ENCODE peak calls at places on chromosomes 16 and 17, in nine cellular contexts. One of them, this sample, is unnamed.

GRCh38 chr17:79930786-79931516 is 91.7 kb upstream of the CBX4 start:
- DNase-seq in IMR-90: no peak
- DNase-seq in activated CD8-positive, alpha-beta T cell treated with anti-CD3 and anti-CD28 coated beads for 36 hours: no peak
- DNase-seq in heart right ventricle: no peak
- DNase-seq in Calu3: no peak
- DNase-seq in tibial artery: no peak
- DNase-seq in CD4-positive, alpha-beta T cell: no peak
- DNase-seq in MCF 10A: no peak
- DNase-seq in progenitor cell of endocrine pancreas: no peak
- DNase-seq in this sample: no peak

GRCh38 chr16:84228321-84228838 is 11.4 kb downstream of the KCNG4 start:
- DNase-seq in IMR-90: peak
- DNase-seq in activated CD8-positive, alpha-beta T cell treated with anti-CD3 and anti-CD28 coated beads for 36 hours: no peak
- DNase-seq in heart right ventricle: peak
- DNase-seq in Calu3: peak
- DNase-seq in tibial artery: peak
- DNase-seq in CD4-positive, alpha-beta T cell: no peak
- DNase-seq in MCF 10A: peak
- DNase-seq in progenitor cell of endocrine pancreas: no peak
- DNase-seq in this sample: no peak

GRCh38 chr16:27483083-27483437 is 66.7 kb downstream of the GTF3C1 start:
- DNase-seq in IMR-90: no peak
- DNase-seq in activated CD8-positive, alpha-beta T cell treated with anti-CD3 and anti-CD28 coated beads for 36 hours: no peak
- DNase-seq in heart right ventricle: no peak
- DNase-seq in Calu3: no peak
- DNase-seq in tibial artery: no peak
- DNase-seq in CD4-positive, alpha-beta T cell: no peak
- DNase-seq in MCF 10A: no peak
- DNase-seq in progenitor cell of endocrine pancreas: no peak
- DNase-seq in this sample: no peak

GRCh38 chr17:61285483-61286320 is 113.9 kb upstream of the TBX2 start:
- DNase-seq in IMR-90: peak
- DNase-seq in activated CD8-positive, alpha-beta T cell treated with anti-CD3 and anti-CD28 coated beads for 36 hours: peak
- DNase-seq in heart right ventricle: peak
- DNase-seq in Calu3: no peak
- DNase-seq in tibial artery: no peak
- DNase-seq in CD4-positive, alpha-beta T cell: no peak
- DNase-seq in MCF 10A: peak
- DNase-seq in progenitor cell of endocrine pancreas: no peak
- DNase-seq in this sample: no peak

GRCh38 chr16:84144301-84144858 is 597 bp downstream of the HSDL1 start:
- DNase-seq in IMR-90: peak
- DNase-seq in activated CD8-positive, alpha-beta T cell treated with anti-CD3 and anti-CD28 coated beads for 36 hours: peak
- DNase-seq in heart right ventricle: peak
- DNase-seq in Calu3: peak
- DNase-seq in tibial artery: no peak
- DNase-seq in CD4-positive, alpha-beta T cell: peak
- DNase-seq in MCF 10A: peak
- DNase-seq in progenitor cell of endocrine pancreas: peak
- DNase-seq in this sample: peak

GRCh38 chr16:30923554-30924085 is at the start of gene FBXL19:
- DNase-seq in IMR-90: no peak
- DNase-seq in activated CD8-positive, alpha-beta T cell treated with anti-CD3 and anti-CD28 coated beads for 36 hours: peak
- DNase-seq in heart right ventricle: peak
- DNase-seq in Calu3: no peak
- DNase-seq in tibial artery: peak
- DNase-seq in CD4-positive, alpha-beta T cell: no peak
- DNase-seq in MCF 10A: no peak
- DNase-seq in progenitor cell of endocrine pancreas: peak
- DNase-seq in this sample: peak

GRCh38 chr17:1976683-1977064 is 48.5 kb downstream of the RTN4RL1 start:
- DNase-seq in IMR-90: no peak
- DNase-seq in activated CD8-positive, alpha-beta T cell treated with anti-CD3 and anti-CD28 coated beads for 36 hours: no peak
- DNase-seq in heart right ventricle: no peak
- DNase-seq in Calu3: no peak
- DNase-seq in tibial artery: no peak
- DNase-seq in CD4-positive, alpha-beta T cell: no peak
- DNase-seq in MCF 10A: no peak
- DNase-seq in progenitor cell of endocrine pancreas: no peak
- DNase-seq in this sample: no peak

GRCh38 chr16:2808181-2808580 is 8.9 kb upstream of the PRSS21 start:
- DNase-seq in IMR-90: no peak
- DNase-seq in activated CD8-positive, alpha-beta T cell treated with anti-CD3 and anti-CD28 coated beads for 36 hours: no peak
- DNase-seq in heart right ventricle: no peak
- DNase-seq in Calu3: no peak
- DNase-seq in tibial artery: no peak
- DNase-seq in CD4-positive, alpha-beta T cell: no peak
- DNase-seq in MCF 10A: no peak
- DNase-seq in progenitor cell of endocrine pancreas: no peak
- DNase-seq in this sample: no peak

GRCh38 chr17:49498037-49498615 is 3.0 kb downstream of the NGFR start:
- DNase-seq in IMR-90: no peak
- DNase-seq in activated CD8-positive, alpha-beta T cell treated with anti-CD3 and anti-CD28 coated beads for 36 hours: no peak
- DNase-seq in heart right ventricle: no peak
- DNase-seq in Calu3: no peak
- DNase-seq in tibial artery: no peak
- DNase-seq in CD4-positive, alpha-beta T cell: no peak
- DNase-seq in MCF 10A: no peak
- DNase-seq in progenitor cell of endocrine pancreas: no peak
- DNase-seq in this sample: peak

GRCh38 chr17:82458885-82459424 is 414 bp downstream of the NARF start:
- DNase-seq in IMR-90: peak
- DNase-seq in activated CD8-positive, alpha-beta T cell treated with anti-CD3 and anti-CD28 coated beads for 36 hours: peak
- DNase-seq in heart right ventricle: peak
- DNase-seq in Calu3: no peak
- DNase-seq in tibial artery: no peak
- DNase-seq in CD4-positive, alpha-beta T cell: peak
- DNase-seq in MCF 10A: no peak
- DNase-seq in progenitor cell of endocrine pancreas: no peak
- DNase-seq in this sample: peak

GRCh38 chr17:72408122-72408382 is 287.2 kb downstream of the SOX9 start:
- DNase-seq in IMR-90: no peak
- DNase-seq in activated CD8-positive, alpha-beta T cell treated with anti-CD3 and anti-CD28 coated beads for 36 hours: no peak
- DNase-seq in heart right ventricle: no peak
- DNase-seq in Calu3: no peak
- DNase-seq in tibial artery: no peak
- DNase-seq in CD4-positive, alpha-beta T cell: no peak
- DNase-seq in MCF 10A: no peak
- DNase-seq in progenitor cell of endocrine pancreas: no peak
- DNase-seq in this sample: no peak

GRCh38 chr17:28405632-28406477 is at the start of gene SLC46A1:
- DNase-seq in IMR-90: no peak
- DNase-seq in activated CD8-positive, alpha-beta T cell treated with anti-CD3 and anti-CD28 coated beads for 36 hours: peak
- DNase-seq in heart right ventricle: peak
- DNase-seq in Calu3: peak
- DNase-seq in tibial artery: peak
- DNase-seq in CD4-positive, alpha-beta T cell: peak
- DNase-seq in MCF 10A: peak
- DNase-seq in progenitor cell of endocrine pancreas: peak
- DNase-seq in this sample: peak

GRCh38 chr16:49649013-49649785 is 206.7 kb downstream of the ZNF423 start:
- DNase-seq in IMR-90: no peak
- DNase-seq in activated CD8-positive, alpha-beta T cell treated with anti-CD3 and anti-CD28 coated beads for 36 hours: no peak
- DNase-seq in heart right ventricle: no peak
- DNase-seq in Calu3: no peak
- DNase-seq in tibial artery: no peak
- DNase-seq in CD4-positive, alpha-beta T cell: no peak
- DNase-seq in MCF 10A: peak
- DNase-seq in progenitor cell of endocrine pancreas: no peak
- DNase-seq in this sample: no peak

GRCh38 chr17:76995352-76996105 is 127.3 kb downstream of the MGAT5B start:
- DNase-seq in IMR-90: no peak
- DNase-seq in activated CD8-positive, alpha-beta T cell treated with anti-CD3 and anti-CD28 coated beads for 36 hours: no peak
- DNase-seq in heart right ventricle: no peak
- DNase-seq in Calu3: no peak
- DNase-seq in tibial artery: no peak
- DNase-seq in CD4-positive, alpha-beta T cell: no peak
- DNase-seq in MCF 10A: no peak
- DNase-seq in progenitor cell of endocrine pancreas: no peak
- DNase-seq in this sample: no peak

DNA sequence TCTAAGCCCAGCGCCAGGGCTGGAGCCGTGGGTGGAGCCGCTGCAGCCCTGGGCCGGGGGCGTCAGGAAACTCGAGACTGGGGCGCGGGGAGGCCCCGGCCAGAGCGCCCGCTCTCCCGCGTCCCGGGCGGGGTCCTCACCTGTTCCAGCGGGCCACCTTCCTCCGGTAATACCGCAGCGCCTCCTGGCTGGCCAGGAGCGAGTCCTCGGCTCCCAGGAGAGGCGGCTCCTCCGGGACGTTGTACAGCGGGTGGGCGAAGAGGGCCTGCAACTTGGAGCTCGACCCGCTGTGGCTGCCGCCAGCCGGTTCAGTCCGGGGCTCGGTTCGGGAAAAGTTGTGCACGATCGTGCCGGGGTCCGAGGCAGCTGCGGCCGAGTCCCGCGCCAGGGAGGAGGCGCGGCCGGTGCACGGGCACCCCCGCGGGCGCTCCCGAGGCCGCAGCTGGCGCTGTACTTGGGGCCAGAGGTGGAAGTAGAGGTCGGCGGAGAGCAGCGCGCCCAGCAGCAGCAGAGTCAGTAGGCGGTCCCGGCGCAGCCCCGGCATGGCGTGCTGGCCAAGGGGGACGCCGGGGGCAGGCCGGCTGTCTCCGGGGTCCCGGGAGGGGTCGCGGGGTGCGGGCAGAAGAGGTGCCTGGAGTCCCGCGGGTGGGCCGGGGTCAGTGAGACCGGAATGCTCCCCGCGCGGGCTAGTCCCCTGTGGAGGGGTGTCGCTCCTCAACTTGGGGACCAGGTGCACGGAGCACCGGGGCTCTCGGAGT is 865 bp downstream of the FAM20A start:
- DNase-seq in IMR-90: no peak
- DNase-seq in activated CD8-positive, alpha-beta T cell treated with anti-CD3 and anti-CD28 coated beads for 36 hours: peak
- DNase-seq in heart right ventricle: peak
- DNase-seq in Calu3: peak
- DNase-seq in tibial artery: no peak
- DNase-seq in CD4-positive, alpha-beta T cell: no peak
- DNase-seq in MCF 10A: no peak
- DNase-seq in progenitor cell of endocrine pancreas: peak
- DNase-seq in this sample: peak
- TF ChIP-seq CTCF in IMR-90: no peak
- TF ChIP-seq CTCF in activated CD8-positive, alpha-beta T cell treated with anti-CD3 and anti-CD28 coated beads for 36 hours: no peak
- TF ChIP-seq CTCF in heart right ventricle: peak
- TF ChIP-seq CTCF in Calu3: no peak
- TF ChIP-seq CTCF in tibial artery: no peak
- TF ChIP-seq CTCF in CD4-positive, alpha-beta T cell: no peak
- TF ChIP-seq CTCF in MCF 10A: no peak
- TF ChIP-seq CTCF in progenitor cell of endocrine pancreas: peak
- TF ChIP-seq CTCF in this sample: no peak

GRCh38 chr17:51778842-51779241 is 379.7 kb downstream of the CA10 start:
- DNase-seq in IMR-90: no peak
- DNase-seq in activated CD8-positive, alpha-beta T cell treated with anti-CD3 and anti-CD28 coated beads for 36 hours: no peak
- DNase-seq in heart right ventricle: no peak
- DNase-seq in Calu3: peak
- DNase-seq in tibial artery: no peak
- DNase-seq in CD4-positive, alpha-beta T cell: no peak
- DNase-seq in MCF 10A: no peak
- DNase-seq in progenitor cell of endocrine pancreas: no peak
- DNase-seq in this sample: no peak
- TF ChIP-seq CTCF in IMR-90: no peak
- TF ChIP-seq CTCF in activated CD8-positive, alpha-beta T cell treated with anti-CD3 and anti-CD28 coated beads for 36 hours: no peak
- TF ChIP-seq CTCF in heart right ventricle: no peak
- TF ChIP-seq CTCF in Calu3: no peak
- TF ChIP-seq CTCF in tibial artery: no peak
- TF ChIP-seq CTCF in CD4-positive, alpha-beta T cell: no peak
- TF ChIP-seq CTCF in MCF 10A: no peak
- TF ChIP-seq CTCF in progenitor cell of endocrine pancreas: no peak
- TF ChIP-seq CTCF in this sample: no peak

DNA sequence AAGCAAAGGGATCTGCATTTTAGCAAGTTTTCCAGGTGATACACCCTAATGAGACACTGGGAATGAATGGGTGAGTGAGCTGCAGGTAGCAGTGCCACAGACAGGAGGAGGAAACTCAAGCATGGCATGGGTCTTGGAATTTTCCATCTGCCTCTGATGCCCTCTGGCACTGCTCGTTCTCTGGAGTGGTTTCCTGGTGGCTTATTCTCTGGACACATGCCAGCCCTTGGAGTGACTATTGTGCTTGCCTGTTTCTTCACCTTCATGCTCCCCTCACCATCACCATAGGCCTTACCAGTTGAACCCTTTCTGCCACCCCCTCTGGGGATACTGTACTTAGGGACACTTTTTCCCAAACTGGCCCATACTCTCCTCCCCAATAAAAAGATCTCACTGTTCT is 1.6 kb downstream of the COASY start:
- DNase-seq in IMR-90: no peak
- DNase-seq in activated CD8-positive, alpha-beta T cell treated with anti-CD3 and anti-CD28 coated beads for 36 hours: no peak
- DNase-seq in heart right ventricle: no peak
- DNase-seq in Calu3: peak
- DNase-seq in tibial artery: no peak
- DNase-seq in CD4-positive, alpha-beta T cell: no peak
- DNase-seq in MCF 10A: peak
- DNase-seq in progenitor cell of endocrine pancreas: no peak
- DNase-seq in this sample: no peak
- TF ChIP-seq CTCF in IMR-90: no peak
- TF ChIP-seq CTCF in activated CD8-positive, alpha-beta T cell treated with anti-CD3 and anti-CD28 coated beads for 36 hours: no peak
- TF ChIP-seq CTCF in heart right ventricle: no peak
- TF ChIP-seq CTCF in Calu3: no peak
- TF ChIP-seq CTCF in tibial artery: no peak
- TF ChIP-seq CTCF in CD4-positive, alpha-beta T cell: no peak
- TF ChIP-seq CTCF in MCF 10A: no peak
- TF ChIP-seq CTCF in progenitor cell of endocrine pancreas: no peak
- TF ChIP-seq CTCF in this sample: no peak

GRCh38 chr17:7502987-7503386 is 18.8 kb downstream of the POLR2A start:
- DNase-seq in IMR-90: no peak
- DNase-seq in activated CD8-positive, alpha-beta T cell treated with anti-CD3 and anti-CD28 coated beads for 36 hours: peak
- DNase-seq in heart right ventricle: no peak
- DNase-seq in Calu3: no peak
- DNase-seq in tibial artery: no peak
- DNase-seq in CD4-positive, alpha-beta T cell: no peak
- DNase-seq in MCF 10A: no peak
- DNase-seq in progenitor cell of endocrine pancreas: no peak
- DNase-seq in this sample: no peak
- TF ChIP-seq CTCF in IMR-90: peak
- TF ChIP-seq CTCF in activated CD8-positive, alpha-beta T cell treated with anti-CD3 and anti-CD28 coated beads for 36 hours: no peak
- TF ChIP-seq CTCF in heart right ventricle: no peak
- TF ChIP-seq CTCF in Calu3: no peak
- TF ChIP-seq CTCF in tibial artery: no peak
- TF ChIP-seq CTCF in CD4-positive, alpha-beta T cell: no peak
- TF ChIP-seq CTCF in MCF 10A: peak
- TF ChIP-seq CTCF in progenitor cell of endocrine pancreas: peak
- TF ChIP-seq CTCF in this sample: no peak

GRCh38 chr16:80707686-80708085 is 96.7 kb downstream of the CDYL2 start:
- DNase-seq in IMR-90: no peak
- DNase-seq in activated CD8-positive, alpha-beta T cell treated with anti-CD3 and anti-CD28 coated beads for 36 hours: no peak
- DNase-seq in heart right ventricle: no peak
- DNase-seq in Calu3: no peak
- DNase-seq in tibial artery: no peak
- DNase-seq in CD4-positive, alpha-beta T cell: no peak
- DNase-seq in MCF 10A: no peak
- DNase-seq in progenitor cell of endocrine pancreas: no peak
- DNase-seq in this sample: no peak
- TF ChIP-seq CTCF in IMR-90: no peak
- TF ChIP-seq CTCF in activated CD8-positive, alpha-beta T cell treated with anti-CD3 and anti-CD28 coated beads for 36 hours: no peak
- TF ChIP-seq CTCF in heart right ventricle: no peak
- TF ChIP-seq CTCF in Calu3: no peak
- TF ChIP-seq CTCF in tibial artery: no peak
- TF ChIP-seq CTCF in CD4-positive, alpha-beta T cell: no peak
- TF ChIP-seq CTCF in MCF 10A: no peak
- TF ChIP-seq CTCF in progenitor cell of endocrine pancreas: no peak
- TF ChIP-seq CTCF in this sample: no peak

GRCh38 chr17:9330140-9330902 is 245.3 kb downstream of the STX8 start:
- DNase-seq in IMR-90: no peak
- DNase-seq in activated CD8-positive, alpha-beta T cell treated with anti-CD3 and anti-CD28 coated beads for 36 hours: no peak
- DNase-seq in heart right ventricle: no peak
- DNase-seq in Calu3: no peak
- DNase-seq in tibial artery: no peak
- DNase-seq in CD4-positive, alpha-beta T cell: no peak
- DNase-seq in MCF 10A: no peak
- DNase-seq in progenitor cell of endocrine pancreas: no peak
- DNase-seq in this sample: no peak
- TF ChIP-seq CTCF in IMR-90: no peak
- TF ChIP-seq CTCF in activated CD8-positive, alpha-beta T cell treated with anti-CD3 and anti-CD28 coated beads for 36 hours: no peak
- TF ChIP-seq CTCF in heart right ventricle: no peak
- TF ChIP-seq CTCF in Calu3: no peak
- TF ChIP-seq CTCF in tibial artery: no peak
- TF ChIP-seq CTCF in CD4-positive, alpha-beta T cell: no peak
- TF ChIP-seq CTCF in MCF 10A: no peak
- TF ChIP-seq CTCF in progenitor cell of endocrine pancreas: no peak
- TF ChIP-seq CTCF in this sample: no peak